ENCODE peak calls at places on chromosome 22, in nine cellular contexts. S, O, L, U, K, G, P, H and R are unnamed samples.

GRCh38 chr22:24789516-24789915 is 15.0 kb upstream of the PIWIL3 start:
- DNase-seq in O (peak), P (no peak), U (no peak), G (no peak), S (no peak), L (no peak), K (no peak), H (no peak), R (no peak)

GRCh38 chr22:23393721-23394320 is 186.3 kb downstream of the IGLL1 start:
- DNase-seq in L (peak), H (no peak), O (peak), P (no peak), K (peak), U (peak), S (peak), G (no peak), R (peak)

GRCh38 chr22:43848366-43849171 is 13.7 kb downstream of the SULT4A1 start:
- DNase-seq in S (no peak), O (peak), L (peak), H (peak), G (peak), K (peak), P (no peak), U (peak), R (peak)

GRCh38 chr22:50280022-50280707 is 10.0 kb upstream of the MAPK11 start:
- DNase-seq in K (no peak), O (no peak), P (no peak), H (no peak), S (no peak), G (no peak), L (no peak), U (no peak), R (no peak)

GRCh38 chr22:44151661-44152060 is 29.1 kb upstream of the PARVG start:
- DNase-seq in S (no peak), K (no peak), G (peak), O (no peak), H (peak), L (no peak), U (no peak), P (no peak), R (no peak)

GRCh38 chr22:27207907-27208306 is 550.5 kb downstream of the MIAT start:
- DNase-seq in P (no peak), O (no peak), G (peak), L (no peak), H (no peak), K (no peak), S (peak), U (no peak), R (no peak)

GRCh38 chr22:49119551-49119952 is 708.1 kb downstream of the BRD1 start:
- DNase-seq in K (no peak), H (no peak), P (no peak), L (no peak), S (peak), U (no peak), O (no peak), G (no peak), R (no peak)

GRCh38 chr22:17159504-17159951 is 451 bp upstream of the HDHD5 start:
- DNase-seq in H (peak), G (peak), L (peak), K (peak), S (peak), O (no peak), U (peak), P (peak), R (peak)

GRCh38 chr22:45602824-45603301 is 68.8 kb upstream of the ATXN10 start:
- DNase-seq in K (no peak), L (no peak), H (peak), O (peak), U (peak), G (peak), P (no peak), S (no peak), R (peak)

GRCh38 chr22:17132112-17132511 is 11.0 kb upstream of the TMEM121B start:
- DNase-seq in K (no peak), S (no peak), L (no peak), U (no peak), H (no peak), O (no peak), P (no peak), G (no peak), R (peak)

GRCh38 chr22:50016988-50017700 is 4.6 kb upstream of the IL17REL start:
- DNase-seq in U (peak), H (no peak), G (peak), O (peak), S (no peak), P (no peak), K (no peak), L (peak), R (peak)

GRCh38 chr22:43587574-43587973 is 175.8 kb downstream of the MPPED1 start:
- DNase-seq in P (no peak), L (no peak), S (no peak), U (no peak), O (no peak), G (peak), H (peak), K (no peak), R (no peak)

GRCh38 chr22:48947636-48948035 is 880.0 kb downstream of the BRD1 start:
- DNase-seq in K (peak), U (peak), P (no peak), H (no peak), S (no peak), O (no peak), G (no peak), L (no peak), R (peak)

GRCh38 chr22:47215851-47216250 is 453.4 kb downstream of the TBC1D22A start:
- DNase-seq in H (no peak), P (no peak), K (no peak), L (no peak), S (no peak), G (no peak), O (no peak), U (no peak), R (peak)

GRCh38 chr22:48223488-48224190 is 1461.2 kb downstream of the TBC1D22A start:
- DNase-seq in L (no peak), U (no peak), G (no peak), H (no peak), P (no peak), O (peak), K (no peak), S (no peak), R (no peak)

GRCh38 chr22:50564289-50564688 is 1.6 kb upstream of the SYCE3 start:
- DNase-seq in U (no peak), P (no peak), S (no peak), K (no peak), L (no peak), G (no peak), H (no peak), O (no peak), R (no peak)

GRCh38 chr22:27474711-27475547 is 326.6 kb downstream of the MN1 start:
- DNase-seq in U (no peak), S (no peak), K (no peak), H (peak), G (peak), O (no peak), L (no peak), P (no peak), R (peak)

GRCh38 chr22:33579448-33580093 is 340.7 kb downstream of the LARGE1 start:
- DNase-seq in S (peak), U (peak), O (no peak), L (peak), P (peak), G (peak), H (peak), K (no peak), R (peak)

GRCh38 chr22:49351761-49352221 is 475.9 kb downstream of the BRD1 start:
- DNase-seq in P (no peak), S (no peak), K (peak), G (no peak), L (no peak), H (no peak), O (peak), U (peak), R (no peak)

GRCh38 chr22:43277091-43277490 is 66.1 kb downstream of the SCUBE1 start:
- DNase-seq in O (no peak), S (no peak), G (no peak), U (no peak), K (no peak), P (no peak), L (no peak), H (no peak), R (no peak)

GRCh38 chr22:17117890-17118289 is 3.3 kb downstream of the TMEM121B start:
- DNase-seq in G (no peak), P (peak), L (no peak), O (peak), H (no peak), U (no peak), K (no peak), S (no peak), R (no peak)

GRCh38 chr22:32720924-32721323 is 80.6 kb upstream of the TIMP3 start:
- DNase-seq in S (no peak), O (no peak), L (no peak), H (peak), U (no peak), P (no peak), G (peak), K (no peak), R (no peak)

GRCh38 chr22:27327981-27328721 is 473.4 kb downstream of the MN1 start:
- DNase-seq in S (no peak), K (no peak), G (no peak), U (no peak), L (no peak), P (no peak), H (no peak), O (no peak), R (no peak)

GRCh38 chr22:24937114-24937513 is 9.4 kb downstream of the LHFPL7 start:
- DNase-seq in S (no peak), P (peak), H (peak), O (no peak), K (no peak), U (no peak), L (no peak), G (peak), R (no peak)

GRCh38 chr22:45473626-45474237 is 29.0 kb upstream of the FBLN1 start:
- DNase-seq in P (no peak), S (no peak), G (no peak), L (no peak), O (peak), H (no peak), K (peak), U (no peak), R (no peak)

GRCh38 chr22:21791635-21792625 is 56.3 kb upstream of the YPEL1 start:
- DNase-seq in G (peak), S (no peak), H (peak), L (no peak), K (no peak), O (no peak), P (no peak), U (no peak), R (no peak)

GRCh38 chr22:24236656-24237055 is 8.2 kb downstream of the GGT5 start:
- DNase-seq in H (no peak), S (no peak), P (no peak), U (no peak), O (no peak), L (no peak), G (no peak), K (no peak), R (no peak)

GRCh38 chr22:44392446-44392921 is 79.7 kb upstream of the SHISAL1 start:
- DNase-seq in G (peak), P (no peak), L (peak), K (peak), H (no peak), U (peak), S (peak), O (peak), R (peak)

GRCh38 chr22:43101306-43101705 is 9.2 kb upstream of the BIK start:
- DNase-seq in U (no peak), S (no peak), H (peak), O (no peak), G (no peak), K (no peak), P (no peak), L (no peak), R (no peak)

GRCh38 chr22:44732661-44733060 is 19.7 kb upstream of the ARHGAP8 start:
- DNase-seq in S (no peak), H (no peak), O (no peak), U (no peak), K (no peak), G (no peak), P (no peak), L (no peak), R (no peak)

GRCh38 chr22:24067587-24068376 is 56.7 kb downstream of the CABIN1 start:
- DNase-seq in O (no peak), P (peak), K (peak), H (no peak), G (no peak), S (no peak), L (no peak), U (no peak), R (peak)

GRCh38 chr22:50030315-50031188 is 18.0 kb upstream of the IL17REL start:
- DNase-seq in H (peak), O (peak), L (peak), P (peak), K (peak), U (peak), G (peak), S (peak), R (peak)

GRCh38 chr22:49592780-49593501 is 234.7 kb downstream of the BRD1 start:
- DNase-seq in G (no peak), P (no peak), H (no peak), K (no peak), O (no peak), S (no peak), L (no peak), U (no peak), R (peak)

GRCh38 chr22:50281957-50282356 is 11.8 kb upstream of the MAPK11 start:
- DNase-seq in S (no peak), L (no peak), O (no peak), G (peak), H (no peak), K (no peak), U (peak), P (no peak), R (no peak)

GRCh38 chr22:35037089-35037488 is 28.9 kb upstream of the ISX start:
- DNase-seq in G (no peak), S (no peak), K (no peak), H (no peak), P (no peak), O (no peak), L (no peak), U (no peak), R (no peak)

GRCh38 chr22:22884888-22885840 is 2.5 kb upstream of the IGLL5 start:
- DNase-seq in L (peak), O (peak), S (no peak), K (no peak), P (no peak), H (no peak), G (no peak), U (no peak), R (no peak)

GRCh38 chr22:40322818-40323447 is 23.4 kb upstream of the ADSL start:
- DNase-seq in G (no peak), K (no peak), O (no peak), P (no peak), H (no peak), U (no peak), S (no peak), L (no peak), R (no peak)

GRCh38 chr22:40324468-40325305 is 21.6 kb upstream of the ADSL start:
- DNase-seq in K (no peak), H (no peak), S (no peak), G (no peak), L (peak), U (no peak), O (peak), P (no peak), R (no peak)

GRCh38 chr22:40325315-40325714 is 21.0 kb upstream of the ADSL start:
- DNase-seq in H (no peak), G (no peak), K (no peak), L (no peak), P (no peak), U (no peak), O (no peak), S (no peak), R (no peak)

GRCh38 chr22:40322061-40322460 is 24.2 kb upstream of the ADSL start:
- DNase-seq in U (no peak), P (no peak), H (no peak), O (no peak), G (no peak), L (no peak), K (no peak), S (no peak), R (no peak)

GRCh38 chr22:40323681-40324083 is 22.6 kb upstream of the ADSL start:
- DNase-seq in P (no peak), H (no peak), G (no peak), U (no peak), K (no peak), O (no peak), L (no peak), S (no peak), R (no peak)
- H3K4me3 ChIP-seq in P (no peak), H (no peak), G (no peak), U (no peak), K (no peak), O (no peak), L (no peak), S (no peak), R (no peak)

GRCh38 chr22:19731361-19731725 is 8.0 kb downstream of the GP1BB start:
- DNase-seq in P (no peak), G (no peak), H (no peak), L (no peak), O (no peak), U (no peak), S (no peak), K (no peak), R (no peak)
- H3K4me3 ChIP-seq in P (no peak), G (no peak), H (no peak), L (no peak), O (no peak), U (no peak), S (no peak), K (no peak), R (no peak)

DNA sequence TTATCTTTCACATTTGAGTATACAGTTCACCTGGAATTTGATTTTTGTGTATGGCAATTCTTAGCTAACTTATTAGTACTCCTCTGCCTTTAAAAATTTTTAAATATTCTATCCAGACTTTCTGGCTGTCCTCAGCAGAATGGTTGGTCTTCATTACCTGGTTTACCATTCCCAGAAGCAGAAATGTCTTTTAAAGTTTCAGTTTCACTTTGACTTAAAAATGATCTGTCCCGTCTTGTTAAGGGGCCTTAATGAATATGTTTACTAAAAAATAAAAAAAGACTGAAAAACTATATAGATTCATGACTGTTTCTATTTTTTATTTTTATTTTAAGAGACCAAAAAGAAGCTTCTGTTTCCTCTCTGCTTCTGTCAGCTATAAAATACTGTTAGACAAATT is 70.5 kb upstream of the TNRC6B start:
- DNase-seq in K (no peak), G (no peak), L (no peak), S (no peak), O (no peak), P (no peak), H (no peak), U (no peak), R (no peak)
- H3K4me3 ChIP-seq in K (peak), G (peak), L (no peak), S (peak), O (peak), P (no peak), H (no peak), U (no peak), R (peak)

GRCh38 chr22:37032535-37033460 is 13.3 kb downstream of the MPST start:
- DNase-seq in S (peak), H (peak), G (peak), O (no peak), L (peak), K (peak), P (peak), U (peak), R (no peak)
- H3K4me3 ChIP-seq in S (no peak), H (no peak), G (no peak), O (no peak), L (no peak), K (no peak), P (no peak), U (no peak), R (no peak)

DNA sequence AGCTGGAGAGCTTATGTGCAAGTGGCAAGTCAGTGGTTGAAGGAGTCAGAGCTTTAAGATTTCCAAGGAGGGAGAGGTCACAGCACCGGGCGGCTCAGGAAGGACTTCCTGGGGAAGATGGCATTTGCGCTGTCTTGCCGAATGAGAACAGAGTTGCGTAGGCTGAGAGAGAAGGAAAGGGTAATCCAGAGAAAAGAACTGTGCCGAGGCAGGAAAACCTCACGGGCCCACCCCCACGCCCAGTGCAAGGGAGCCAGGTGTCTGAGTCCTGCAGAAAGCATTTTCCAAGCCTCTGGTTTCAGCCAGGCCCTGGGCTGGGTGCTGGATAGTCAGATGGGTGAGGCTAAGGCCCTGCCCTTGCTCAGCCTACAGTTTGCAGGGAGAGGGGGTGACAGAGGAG is 3.2 kb upstream of the AP1B1 start:
- DNase-seq in L (no peak), P (no peak), O (no peak), H (no peak), U (no peak), S (no peak), G (no peak), K (no peak), R (no peak)
- H3K4me3 ChIP-seq in L (no peak), P (no peak), O (no peak), H (no peak), U (no peak), S (no peak), G (no peak), K (no peak), R (no peak)

GRCh38 chr22:39994566-39995345 is at the start of gene FAM83F:
- DNase-seq in L (peak), G (no peak), K (no peak), U (peak), S (no peak), H (peak), O (peak), P (no peak), R (no peak)

GRCh38 chr22:39996732-39997131 is 2.0 kb downstream of the FAM83F start:
- DNase-seq in U (no peak), L (no peak), K (no peak), S (no peak), H (no peak), O (no peak), G (no peak), P (no peak), R (no peak)

GRCh38 chr22:39997421-39997820 is 2.7 kb downstream of the FAM83F start:
- DNase-seq in L (no peak), O (no peak), G (no peak), H (no peak), S (no peak), U (no peak), K (no peak), P (no peak), R (no peak)

GRCh38 chr22:39994046-39994565 is 648 bp upstream of the FAM83F start:
- DNase-seq in U (no peak), O (no peak), G (no peak), P (no peak), K (no peak), L (no peak), H (no peak), S (no peak), R (no peak)

GRCh38 chr22:39995346-39996252 is 845 bp downstream of the FAM83F start:
- DNase-seq in P (no peak), O (no peak), S (no peak), U (no peak), K (no peak), H (no peak), G (no peak), L (no peak), R (no peak)
- H3K4me3 ChIP-seq in P (no peak), O (peak), S (no peak), U (peak), K (peak), H (no peak), G (no peak), L (peak), R (peak)